ENCODE peak calls at places on chromosomes 1 and 21, in six cellular contexts. M is right lobe of liver; P is CD4-positive, alpha-beta T cell; V is heart right ventricle; I is neural progenitor cell; C is lung. Q is an unnamed sample. For H3K9me3, the result is how much of the 10 kb centered on the place peaks cover.

GRCh38 chr21:28267449-28267848 is 725.2 kb downstream of the LTN1 start:
- DNase-seq in C (no peak), V (no peak), I (no peak), P (no peak), M (no peak), Q (no peak)

GRCh38 chr1:243273945-243274344 is 18.1 kb downstream of the SDCCAG8 start:
- DNase-seq in V (no peak), P (no peak), C (no peak), M (no peak), I (no peak), Q (no peak)

GRCh38 chr1:70044832-70045231 is 160.5 kb downstream of the LRRC40 start:
- DNase-seq in I (no peak), M (no peak), P (no peak), C (no peak), V (no peak), Q (no peak)

GRCh38 chr1:197911857-197912696 is 5.1 kb upstream of the LHX9 start:
- DNase-seq in I (peak), V (no peak), M (no peak), P (no peak), C (no peak), Q (peak)

GRCh38 chr1:21342961-21343838 is 52.9 kb upstream of the ECE1 start:
- DNase-seq in C (no peak), V (no peak), I (no peak), P (no peak), M (no peak), Q (no peak)

GRCh38 chr1:118479351-118479750 is 294.3 kb upstream of the SPAG17 start:
- DNase-seq in M (no peak), C (no peak), P (no peak), V (no peak), I (no peak), Q (no peak)

GRCh38 chr1:33972676-33973395 is 109.0 kb downstream of the HMGB4 start:
- DNase-seq in P (no peak), I (no peak), V (peak), C (no peak), M (peak), Q (no peak)

GRCh38 chr1:221709854-221710253 is 32.0 kb downstream of the DUSP10 start:
- DNase-seq in I (no peak), C (no peak), M (no peak), V (no peak), P (no peak), Q (no peak)

GRCh38 chr1:82090104-82090503 is 289.4 kb downstream of the ADGRL2 start:
- DNase-seq in M (no peak), C (no peak), P (no peak), V (no peak), I (no peak), Q (no peak)

GRCh38 chr21:42550817-42551216 is 37.2 kb downstream of the SLC37A1 start:
- DNase-seq in I (no peak), C (no peak), M (no peak), V (no peak), P (no peak), Q (no peak)

GRCh38 chr1:218659911-218660677 is 315.0 kb downstream of the TGFB2 start:
- DNase-seq in P (no peak), M (no peak), V (no peak), C (no peak), I (peak), Q (no peak)
- H3K27ac ChIP-seq in P (no peak), M (no peak), V (no peak), C (no peak), I (no peak), Q (peak)

GRCh38 chr1:247070645-247071044 is 8.0 kb downstream of the ZNF670 start:
- DNase-seq in P (no peak), V (no peak), C (no peak), M (no peak), I (no peak), Q (no peak)
- H3K9me3 ChIP-seq in P (under half), V (under half), C (under half), M (under half), I (under half), Q (half or more)

DNA sequence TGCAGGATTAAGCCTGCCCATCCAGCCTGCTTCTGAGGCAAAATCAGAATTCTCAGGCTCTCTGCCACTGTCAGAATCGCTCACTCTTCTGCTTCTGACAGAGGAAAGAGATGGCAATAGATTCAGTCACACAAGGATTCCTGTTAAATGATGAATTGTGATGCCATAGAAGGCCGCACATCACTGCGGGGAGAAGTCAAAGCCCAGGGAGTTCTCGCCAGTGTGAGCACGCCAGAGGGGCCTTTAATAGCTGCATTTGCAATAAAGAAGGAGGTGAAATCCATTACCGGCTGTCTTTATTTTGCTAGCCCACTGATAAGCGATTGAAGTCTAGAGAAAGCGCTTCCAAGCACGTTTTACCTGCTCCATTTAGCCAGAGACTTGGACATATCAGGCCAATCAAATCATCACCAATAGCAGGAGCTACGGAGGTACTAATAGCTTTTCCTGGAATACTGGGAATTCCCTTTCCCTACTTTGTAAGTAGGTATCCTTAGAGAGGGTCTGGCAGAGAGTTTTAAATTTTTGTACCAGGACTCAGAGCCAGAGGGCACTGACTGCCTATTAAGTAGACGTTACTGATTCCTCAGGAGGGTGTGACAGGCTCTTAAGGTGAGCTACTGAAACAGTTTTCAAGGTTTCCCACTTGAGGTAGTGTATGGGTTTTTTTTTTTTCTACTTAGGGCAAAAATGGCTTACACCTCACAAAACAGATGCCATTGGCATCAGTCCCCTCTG is 10.1 kb upstream of the TARBP1 start:
- DNase-seq in P (no peak), M (no peak), V (no peak), C (no peak), I (no peak), Q (no peak)
- TF ChIP-seq CTCF in P (no peak), M (no peak), V (no peak), C (no peak), I (no peak), Q (no peak)

GRCh38 chr1:205294914-205295310 is 26.6 kb downstream of the NUAK2 start:
- DNase-seq in M (no peak), C (no peak), P (no peak), I (no peak), V (no peak), Q (peak)

GRCh38 chr1:205300149-205300548 is 21.4 kb downstream of the NUAK2 start:
- DNase-seq in P (no peak), V (no peak), I (no peak), M (no peak), C (no peak), Q (no peak)

GRCh38 chr1:205296154-205296553 is 25.4 kb downstream of the NUAK2 start:
- DNase-seq in V (no peak), C (no peak), M (no peak), I (no peak), P (no peak), Q (no peak)

GRCh38 chr1:205301220-205301821 is 20.2 kb downstream of the NUAK2 start:
- DNase-seq in I (peak), M (no peak), V (no peak), C (peak), P (no peak), Q (peak)

GRCh38 chr1:205298191-205298994 is 23.2 kb downstream of the NUAK2 start:
- DNase-seq in M (no peak), P (no peak), C (no peak), V (no peak), I (peak), Q (peak)
- H3K27ac ChIP-seq in M (no peak), P (no peak), C (no peak), V (no peak), I (peak), Q (peak)